ENCODE peak calls at places on chromosome 9, in eight cellular contexts. Q, Y, R, W, O, U, Z and S are unnamed samples.

GRCh38 chr9:16316406-16316805 is 554.1 kb downstream of the BNC2 start:
- DNase-seq in Q (no peak), Y (no peak), R (no peak), W (no peak), O (no peak), U (no peak), Z (no peak), S (no peak)

GRCh38 chr9:38075272-38075671 is 6.2 kb upstream of the SHB start:
- DNase-seq in Q (no peak), Y (no peak), R (no peak), W (no peak), O (no peak), U (no peak), Z (no peak), S (no peak)

GRCh38 chr9:136052991-136053756 is 41.9 kb downstream of the NACC2 start:
- DNase-seq in Q (no peak), Y (no peak), R (no peak), W (no peak), O (no peak), U (peak; percentile 58), Z (no peak), S (peak; percentile 44)

GRCh38 chr9:74803366-74804017 is 84.2 kb downstream of the TRPM6 start:
- DNase-seq in Q (no peak), Y (peak; percentile 80), R (no peak), W (no peak), O (no peak), U (no peak), Z (no peak), S (no peak)

GRCh38 chr9:82202808-82203207 is 214.2 kb downstream of the SPATA31D1 start:
- DNase-seq in Q (no peak), Y (no peak), R (no peak), W (peak; percentile 81), O (no peak), U (no peak), Z (no peak), S (no peak)

GRCh38 chr9:125137200-125137599 is 6.1 kb downstream of the SCAI start:
- DNase-seq in Q (no peak), Y (no peak), R (no peak), W (peak; percentile 96), O (no peak), U (no peak), Z (no peak), S (no peak)

GRCh38 chr9:125240649-125240999 is 519 bp downstream of the HSPA5 start:
- DNase-seq in Q (no peak), Y (peak; percentile 52), R (peak; percentile 50), W (no peak), O (no peak), U (peak; percentile 33), Z (peak; percentile 47), S (no peak)

GRCh38 chr9:107624216-107624948 is 134.8 kb upstream of the KLF4 start:
- DNase-seq in Q (no peak), Y (peak; percentile 30), R (no peak), W (peak; percentile 42), O (no peak), U (no peak), Z (no peak), S (peak; percentile 71)

GRCh38 chr9:32672478-32672877 is 37.0 kb upstream of the TAF1L start:
- DNase-seq in Q (no peak), Y (peak; percentile 74), R (no peak), W (peak; percentile 79), O (no peak), U (no peak), Z (no peak), S (peak; percentile 2)

GRCh38 chr9:69746859-69747560 is 12.8 kb downstream of the PTAR1 start:
- DNase-seq in Q (no peak), Y (no peak), R (no peak), W (no peak), O (no peak), U (no peak), Z (no peak), S (no peak)

DNA sequence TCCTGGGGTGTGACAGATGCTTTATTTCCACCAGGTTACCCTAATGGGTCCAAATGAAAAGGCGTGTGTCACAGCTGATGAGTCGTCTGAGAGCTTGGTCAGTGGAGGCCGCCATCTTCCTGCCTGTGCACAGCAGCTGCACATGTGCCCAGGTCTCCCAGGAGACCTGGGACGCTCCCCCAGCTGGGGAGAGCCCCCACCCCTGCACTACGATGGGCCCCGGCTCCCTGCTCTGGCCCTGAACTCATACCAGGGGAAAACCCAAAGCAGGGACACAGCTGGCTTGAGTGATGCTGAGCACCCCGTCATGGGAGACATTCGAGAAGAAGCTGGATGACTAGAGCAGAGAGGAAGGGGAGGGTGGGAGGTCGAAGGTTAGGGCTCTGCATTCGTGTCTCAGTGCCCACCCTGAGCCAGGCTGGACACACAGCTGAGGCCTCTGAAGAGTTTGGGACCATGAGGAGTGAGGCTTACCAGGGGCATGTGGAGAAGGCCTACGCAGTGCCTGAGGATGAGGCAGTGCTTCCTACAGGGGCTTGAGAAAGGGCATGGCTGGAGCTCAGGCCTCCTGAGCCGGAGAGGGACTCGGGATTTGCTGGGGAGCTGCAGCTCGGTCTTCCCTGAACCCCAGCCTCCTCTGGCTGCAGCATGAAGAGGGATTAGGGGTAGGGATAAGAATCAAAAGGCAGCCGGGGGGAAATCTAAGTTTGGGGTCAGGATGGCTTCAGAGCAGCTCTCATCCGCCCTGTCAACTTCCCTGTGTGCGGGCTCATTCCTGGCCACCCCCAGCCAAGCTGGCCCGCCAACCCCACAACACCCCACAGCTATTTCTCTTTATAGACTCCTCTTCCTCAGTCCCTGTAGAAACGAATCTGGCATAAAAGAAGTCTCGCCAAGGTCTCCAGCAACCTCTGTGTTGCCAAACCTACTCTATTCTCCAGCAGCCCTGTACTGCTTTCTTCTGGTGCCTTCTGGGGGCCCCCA is 42.2 kb upstream of the RNU6ATAC start:
- DNase-seq in Q (peak; percentile 6), Y (no peak), R (no peak), W (no peak), O (no peak), U (peak; percentile 25), Z (no peak), S (no peak)
- TF ChIP-seq POLR2A in Q (no peak), Y (no peak), R (no peak), W (no peak), O (no peak), U (no peak), Z (no peak), S (peak; percentile 30)

GRCh38 chr9:35446012-35446411 is 43.9 kb upstream of the RUSC2 start:
- DNase-seq in Q (no peak), Y (no peak), R (no peak), W (no peak), O (no peak), U (no peak), Z (no peak), S (no peak)
- TF ChIP-seq POLR2A in Q (no peak), Y (no peak), R (no peak), W (no peak), O (no peak), U (no peak), Z (no peak), S (no peak)

GRCh38 chr9:128214571-128215490 is 11.7 kb downstream of the DNM1 start:
- DNase-seq in Q (no peak), Y (peak; percentile 77), R (no peak), W (no peak), O (no peak), U (no peak), Z (no peak), S (peak; percentile 72)
- TF ChIP-seq POLR2A in Q (no peak), Y (no peak), R (no peak), W (no peak), O (no peak), U (no peak), Z (no peak), S (no peak)

DNA sequence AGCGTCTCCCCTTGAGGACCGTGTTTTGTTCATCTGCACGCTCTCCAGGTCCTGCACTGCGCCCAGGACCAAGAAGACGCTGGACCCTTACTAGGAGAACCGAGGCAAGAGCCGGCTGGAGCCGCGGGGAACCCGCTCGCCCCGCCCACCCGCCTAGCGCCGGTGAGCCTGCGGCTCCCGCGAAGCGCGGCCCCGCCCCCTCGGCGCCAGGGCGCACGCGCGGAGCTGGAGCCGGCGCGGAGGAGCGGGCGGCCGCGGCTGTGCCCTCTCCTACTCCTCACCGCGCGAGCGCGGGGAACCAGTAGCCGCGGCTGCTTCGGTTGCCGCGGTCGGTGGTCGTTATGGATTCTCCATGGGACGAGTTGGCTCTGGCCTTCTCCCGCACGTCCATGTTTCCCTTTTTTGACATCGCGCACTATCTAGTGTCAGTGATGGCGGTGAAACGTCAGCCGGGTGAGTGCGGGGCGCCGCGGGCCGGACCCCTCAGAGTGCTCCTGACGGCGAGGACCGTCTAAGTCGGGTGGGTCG is at the start of gene TMEM38B:
- DNase-seq in Q (peak; percentile 83), Y (peak; percentile 59), R (peak; percentile 86), W (peak; percentile 58), O (no peak), U (peak; percentile 87), Z (peak; percentile 90), S (peak; percentile 97)
- TF ChIP-seq POLR2A in Q (peak; percentile 75), Y (peak; percentile 63), R (no peak), W (no peak), O (no peak), U (peak; percentile 63), Z (peak; percentile 49), S (peak; percentile 76)